ENCODE peak calls at places on chromosomes 16 and 17, in ten cellular contexts. E is PC-3; I is effector memory CD4-positive, alpha-beta T cell; F is ascending aorta; D is CD4-positive, alpha-beta T cell; X is lung; J is IMR-90; N is brain microvascular endothelial cell; U is H1; O is sigmoid colon. K is an unnamed sample.
A peak's percentile ranks its signal among the peaks of the same experiment; 100 is the strongest.

GRCh38 chr16:48323783-48324775 is 61.1 kb downstream of the SIAH1 start:
- DNase-seq in E (no peak), I (no peak), F (no peak), D (no peak), X (no peak), J (peak; percentile 72), N (no peak), U (no peak), O (no peak), K (no peak)

GRCh38 chr16:81752225-81752875 is 26.7 kb upstream of the PLCG2 start:
- DNase-seq in E (no peak), I (no peak), F (peak; percentile 37), D (no peak), X (peak; percentile 71), J (no peak), N (no peak), U (no peak), O (peak; percentile 80), K (peak; percentile 38)

GRCh38 chr17:58335779-58336455 is 7.3 kb upstream of the TSPOAP1 start:
- DNase-seq in E (peak; percentile 41), I (peak; percentile 65), F (no peak), D (peak; percentile 65), X (no peak), J (no peak), N (no peak), U (no peak), O (peak; percentile 58), K (no peak)

GRCh38 chr17:3963214-3964201 is 729 bp downstream of the ATP2A3 start:
- DNase-seq in E (no peak), I (peak; percentile 59), F (no peak), D (peak; percentile 76), X (no peak), J (no peak), N (no peak), U (no peak), O (no peak), K (peak; percentile 57)

GRCh38 chr16:23288209-23288608 is 13.9 kb upstream of the SCNN1B start:
- DNase-seq in E (no peak), I (no peak), F (no peak), D (no peak), X (no peak), J (no peak), N (no peak), U (no peak), O (no peak), K (no peak)

GRCh38 chr17:45299311-45299710 is 17.5 kb downstream of the MAP3K14 start:
- DNase-seq in E (no peak), I (no peak), F (no peak), D (no peak), X (no peak), J (no peak), N (no peak), U (no peak), O (no peak), K (no peak)

GRCh38 chr17:58382885-58383248 is 30.9 kb upstream of the SUPT4H1 start:
- DNase-seq in E (no peak), I (no peak), F (no peak), D (no peak), X (no peak), J (no peak), N (no peak), U (no peak), O (no peak), K (no peak)

GRCh38 chr17:15377608-15378007 is 36.2 kb upstream of the TEKT3 start:
- DNase-seq in E (peak; percentile 97), I (no peak), F (no peak), D (no peak), X (no peak), J (peak; percentile 54), N (peak; percentile 40), U (no peak), O (no peak), K (no peak)

GRCh38 chr17:34387566-34387965 is 24.5 kb upstream of the CCL1 start:
- DNase-seq in E (no peak), I (no peak), F (no peak), D (no peak), X (no peak), J (no peak), N (no peak), U (no peak), O (no peak), K (no peak)

GRCh38 chr16:16940351-16940750 is 530.4 kb downstream of the XYLT1 start:
- DNase-seq in E (no peak), I (no peak), F (no peak), D (no peak), X (no peak), J (no peak), N (no peak), U (no peak), O (no peak), K (no peak)

GRCh38 chr16:49495151-49495566 is 121.6 kb downstream of the C16orf78 start:
- DNase-seq in E (no peak), I (no peak), F (no peak), D (no peak), X (no peak), J (no peak), N (no peak), U (no peak), O (no peak), K (no peak)

GRCh38 chr16:81401035-81401950 is 43.3 kb upstream of the CMIP start:
- DNase-seq in E (peak; percentile 92), I (no peak), F (no peak), D (no peak), X (no peak), J (peak; percentile 62), N (peak; percentile 77), U (no peak), O (peak; percentile 64), K (no peak)

GRCh38 chr17:5557485-5557884 is 26.8 kb downstream of the NLRP1 start:
- DNase-seq in E (peak; percentile 46), I (no peak), F (no peak), D (no peak), X (no peak), J (peak; percentile 84), N (peak; percentile 16), U (no peak), O (no peak), K (no peak)

GRCh38 chr17:66386789-66387351 is 84.5 kb downstream of the PRKCA start:
- DNase-seq in E (peak; percentile 83), I (no peak), F (no peak), D (no peak), X (no peak), J (no peak), N (no peak), U (no peak), O (no peak), K (no peak)

GRCh38 chr16:1772362-1772907 is at the start of gene EME2:
- DNase-seq in E (no peak), I (peak; percentile 21), F (no peak), D (peak; percentile 27), X (no peak), J (peak; percentile 33), N (no peak), U (no peak), O (no peak), K (no peak)

GRCh38 chr16:83689385-83689831 is 118.4 kb upstream of the HSBP1 start:
- DNase-seq in E (no peak), I (no peak), F (no peak), D (no peak), X (no peak), J (peak; percentile 94), N (peak; percentile 85), U (no peak), O (no peak), K (no peak)

GRCh38 chr17:81961554-81962498 is 839 bp upstream of the NOTUM start:
- DNase-seq in E (no peak), I (no peak), F (no peak), D (no peak), X (no peak), J (no peak), N (no peak), U (no peak), O (no peak), K (no peak)

GRCh38 chr17:7014261-7014994 is 2.0 kb downstream of the RNASEK start:
- DNase-seq in E (peak; percentile 93), I (peak; percentile 97), F (peak; percentile 94), D (peak; percentile 97), X (peak; percentile 97), J (peak; percentile 96), N (peak; percentile 94), U (peak; percentile 81), O (peak; percentile 99), K (peak; percentile 88)

GRCh38 chr16:69381231-69381630 is 4.6 kb downstream of the TERF2 start:
- DNase-seq in E (no peak), I (no peak), F (no peak), D (no peak), X (no peak), J (peak; percentile 10), N (no peak), U (no peak), O (no peak), K (no peak)
- H3K27ac ChIP-seq in E (no peak overlapping the region), I (no peak overlapping the region), F (peak overlapping the region; percentile 3), D (no peak overlapping the region), X (no peak overlapping the region), J (no peak overlapping the region), N (peak overlapping the region; percentile 27), U (no peak overlapping the region), O (no peak overlapping the region), K (peak overlapping the region; percentile 26)

DNA sequence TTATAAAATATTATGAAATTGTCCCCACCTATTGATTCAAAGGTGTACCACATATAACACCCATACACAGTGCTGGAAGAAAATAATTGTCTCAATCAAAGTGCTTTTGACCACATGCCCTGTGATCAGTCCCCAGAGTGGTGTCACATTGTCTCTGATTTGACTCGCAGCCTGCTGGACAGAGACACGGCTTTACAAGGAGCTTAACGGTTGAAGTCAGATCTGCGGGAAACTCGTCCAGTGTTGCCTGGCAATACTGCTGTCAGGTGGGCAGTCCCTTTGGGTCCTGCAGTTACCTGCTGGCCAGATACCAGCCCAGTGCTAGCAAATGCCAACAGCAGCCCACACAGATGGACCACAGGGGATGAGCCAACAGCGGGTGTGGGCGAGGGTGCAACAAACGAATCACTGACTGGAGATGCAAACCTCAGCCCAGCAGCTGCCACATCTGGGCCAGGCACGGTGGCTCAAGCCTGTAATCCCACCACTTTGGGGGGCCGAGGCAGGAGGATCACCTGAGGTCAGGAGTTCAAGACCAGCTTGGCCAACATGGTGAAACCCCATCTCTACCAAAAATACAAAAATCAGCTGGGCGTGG is 26.2 kb upstream of the SSTR2 start:
- DNase-seq in E (no peak), I (no peak), F (no peak), D (no peak), X (no peak), J (no peak), N (no peak), U (no peak), O (no peak), K (no peak)
- H3K27ac ChIP-seq in E (no peak overlapping the region), I (no peak overlapping the region), F (no peak overlapping the region), D (no peak overlapping the region), X (no peak overlapping the region), J (no peak overlapping the region), N (no peak overlapping the region), U (no peak overlapping the region), O (no peak overlapping the region), K (no peak overlapping the region)

GRCh38 chr17:47224971-47225370 is 15.8 kb downstream of the MYL4 start:
- DNase-seq in E (peak; percentile 16), I (no peak), F (no peak), D (no peak), X (no peak), J (no peak), N (no peak), U (no peak), O (no peak), K (no peak)
- H3K27ac ChIP-seq in E (no peak overlapping the region), I (no peak overlapping the region), F (peak overlapping the region; percentile 92), D (no peak overlapping the region), X (peak overlapping the region; percentile 71), J (peak overlapping the region; percentile 94), N (peak overlapping the region; percentile 89), U (no peak overlapping the region), O (peak overlapping the region; percentile 54), K (peak overlapping the region; percentile 75)

GRCh38 chr17:77126519-77126918 is 14.2 kb upstream of the SEC14L1 start:
- DNase-seq in E (peak; percentile 97), I (no peak), F (no peak), D (no peak), X (no peak), J (no peak), N (no peak), U (no peak), O (no peak), K (no peak)
- H3K27ac ChIP-seq in E (peak overlapping the region; percentile 95), I (no peak overlapping the region), F (peak overlapping the region; percentile 41), D (no peak overlapping the region), X (peak overlapping the region; percentile 71), J (no peak overlapping the region), N (peak overlapping the region; percentile 96), U (no peak overlapping the region), O (no peak overlapping the region), K (peak overlapping the region; percentile 66)